ENCODE peak calls at places on chromosome 21, in ten cellular contexts. B is neuronal stem cell, E is heart right ventricle, V is AG04450, C is adrenal gland, K is iPS DF 6.9, H is GM23248, G is A549, I is hepatocyte, R is upper lobe of right lung. M is an unnamed sample.

GRCh38 chr21:36722370-36723368 is 23.8 kb downstream of the SIM2 start:
- DNase-seq in B (no peak), E (no peak), V (no peak), C (no peak), K (no peak), H (no peak), G (no peak), I (no peak), R (peak; percentile 25), M (no peak)

GRCh38 chr21:38613686-38614085 is 115.4 kb upstream of the ERG start:
- DNase-seq in B (no peak), E (no peak), V (no peak), C (no peak), K (no peak), H (no peak), G (no peak), I (no peak), R (no peak), M (no peak)

GRCh38 chr21:31682625-31683024 is 23.1 kb downstream of the SOD1 start:
- DNase-seq in B (no peak), E (no peak), V (no peak), C (no peak), K (no peak), H (no peak), G (no peak), I (no peak), R (no peak), M (no peak)

GRCh38 chr21:39674794-39675193 is 62.1 kb downstream of the B3GALT5 start:
- DNase-seq in B (no peak), E (no peak), V (no peak), C (no peak), K (no peak), H (no peak), G (no peak), I (peak; percentile 31), R (no peak), M (no peak)

GRCh38 chr21:46599251-46599572 is 5.7 kb downstream of the S100B start:
- DNase-seq in B (peak; percentile 45), E (no peak), V (peak; percentile 70), C (peak; percentile 93), K (no peak), H (peak; percentile 92), G (no peak), I (peak; percentile 79), R (no peak), M (peak; percentile 47)

GRCh38 chr21:25759573-25759972 is 24.8 kb downstream of the GABPA start:
- DNase-seq in B (no peak), E (no peak), V (no peak), C (no peak), K (no peak), H (peak; percentile 17), G (no peak), I (no peak), R (no peak), M (no peak)

GRCh38 chr21:31732538-31732864 is 583 bp upstream of the SCAF4 start:
- DNase-seq in B (no peak), E (no peak), V (no peak), C (no peak), K (no peak), H (no peak), G (no peak), I (no peak), R (no peak), M (peak; percentile 27)

GRCh38 chr21:17775431-17776126 is 43.6 kb downstream of the C21orf91 start:
- DNase-seq in B (no peak), E (no peak), V (no peak), C (no peak), K (no peak), H (no peak), G (no peak), I (no peak), R (no peak), M (no peak)

GRCh38 chr21:39124852-39125251 is 58.4 kb downstream of the PSMG1 start:
- DNase-seq in B (no peak), E (no peak), V (no peak), C (no peak), K (no peak), H (no peak), G (no peak), I (no peak), R (no peak), M (no peak)

GRCh38 chr21:29221259-29221744 is 77.4 kb upstream of the BACH1 start:
- DNase-seq in B (no peak), E (no peak), V (peak; percentile 77), C (no peak), K (no peak), H (no peak), G (no peak), I (no peak), R (no peak), M (no peak)

GRCh38 chr21:25871566-25871965 is 136.8 kb downstream of the GABPA start:
- DNase-seq in B (no peak), E (no peak), V (no peak), C (no peak), K (no peak), H (no peak), G (no peak), I (no peak), R (no peak), M (no peak)

GRCh38 chr21:15009964-15010363 is 54.8 kb downstream of the NRIP1 start:
- DNase-seq in B (no peak), E (no peak), V (peak; percentile 69), C (no peak), K (no peak), H (peak; percentile 65), G (no peak), I (no peak), R (no peak), M (no peak)

GRCh38 chr21:42724226-42724920 is 71.0 kb downstream of the PDE9A start:
- DNase-seq in B (no peak), E (no peak), V (peak; percentile 29), C (peak; percentile 49), K (no peak), H (peak; percentile 90), G (peak; percentile 15), I (peak; percentile 61), R (no peak), M (no peak)

GRCh38 chr21:21845901-21846396 is 847.7 kb downstream of the NCAM2 start:
- DNase-seq in B (no peak), E (no peak), V (no peak), C (no peak), K (no peak), H (no peak), G (no peak), I (no peak), R (no peak), M (no peak)

DNA sequence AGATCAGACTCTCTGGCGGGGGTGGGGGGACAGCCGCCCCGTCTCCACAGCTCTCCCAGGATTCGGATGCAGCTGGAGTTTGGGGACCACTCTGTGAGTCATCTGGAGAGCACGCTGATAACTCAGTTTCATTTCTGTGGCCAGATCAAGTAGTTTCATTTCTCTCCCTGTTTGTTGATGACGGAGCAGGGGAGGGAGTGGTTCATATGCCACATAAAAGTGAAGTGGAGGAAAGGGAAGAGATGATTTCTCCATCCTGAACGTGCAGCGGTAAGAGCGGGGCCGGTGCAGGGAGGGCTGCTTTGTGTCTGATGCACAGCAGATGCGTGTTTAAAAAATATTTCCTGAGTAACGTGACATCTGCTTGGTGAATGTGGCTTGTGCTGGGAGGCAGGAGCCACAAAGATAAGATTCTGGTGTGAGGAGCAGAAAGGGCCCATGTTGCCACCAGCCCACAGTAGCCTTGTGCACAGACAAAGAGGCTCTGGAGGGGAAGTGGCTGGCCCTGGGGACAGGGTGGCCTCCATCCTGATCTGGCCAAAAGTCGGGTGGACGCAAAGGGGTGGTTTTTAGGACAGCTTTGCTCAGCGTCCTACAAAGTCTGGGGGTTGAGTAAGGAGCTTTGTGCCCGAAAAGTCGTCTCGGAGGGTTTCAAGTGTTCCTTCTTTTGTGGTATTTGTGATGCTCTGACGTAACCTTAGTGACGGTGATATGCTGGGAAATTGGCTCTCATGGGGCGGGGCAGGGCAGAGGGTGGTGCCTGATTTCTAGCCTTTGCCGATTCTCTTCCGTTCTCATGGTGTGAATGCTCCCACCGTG is at the start of gene MX2:
- DNase-seq in B (no peak), E (peak; percentile 69), V (peak; percentile 37), C (peak; percentile 47), K (no peak), H (peak; percentile 86), G (no peak), I (peak; percentile 68), R (peak; percentile 80), M (no peak)
- H3K27ac ChIP-seq in B (no peak within 1 kb of the TSS), E (peak within 1 kb of the TSS; percentile 95), V (peak within 1 kb of the TSS; percentile 39), C (peak within 1 kb of the TSS; percentile 91), K (no peak within 1 kb of the TSS), H (peak within 1 kb of the TSS; percentile 64), G (no peak within 1 kb of the TSS), I (peak within 1 kb of the TSS; percentile 46), R (peak within 1 kb of the TSS; percentile 91), M (peak within 1 kb of the TSS; percentile 73)

DNA sequence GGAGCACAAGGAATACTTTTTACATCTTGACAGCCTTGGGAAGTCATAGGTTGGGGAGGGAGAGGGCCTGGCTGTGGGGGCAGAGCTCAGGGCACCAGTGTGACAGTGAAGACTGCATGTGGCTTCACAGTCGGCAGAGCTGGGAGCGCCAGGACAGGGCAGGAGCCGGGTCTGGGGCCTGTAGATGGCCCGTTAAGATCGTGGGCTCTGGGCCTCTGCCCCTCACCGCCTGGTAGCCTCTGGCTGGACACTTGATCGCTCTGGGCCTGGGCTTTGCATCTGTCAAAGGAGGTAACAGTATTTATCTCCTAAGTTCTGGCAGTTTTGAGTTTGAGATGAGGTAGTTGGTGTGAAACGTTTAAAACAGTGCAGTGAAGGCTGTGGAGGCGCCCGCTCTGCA is 4.8 kb downstream of the SLX9 start:
- DNase-seq in B (no peak), E (no peak), V (no peak), C (no peak), K (no peak), H (no peak), G (no peak), I (no peak), R (peak; percentile 51), M (no peak)
- H3K27ac ChIP-seq in B (no peak overlapping the region), E (no peak overlapping the region), V (no peak overlapping the region), C (no peak overlapping the region), K (no peak overlapping the region), H (no peak overlapping the region), G (no peak overlapping the region), I (no peak overlapping the region), R (no peak overlapping the region), M (no peak overlapping the region)

DNA sequence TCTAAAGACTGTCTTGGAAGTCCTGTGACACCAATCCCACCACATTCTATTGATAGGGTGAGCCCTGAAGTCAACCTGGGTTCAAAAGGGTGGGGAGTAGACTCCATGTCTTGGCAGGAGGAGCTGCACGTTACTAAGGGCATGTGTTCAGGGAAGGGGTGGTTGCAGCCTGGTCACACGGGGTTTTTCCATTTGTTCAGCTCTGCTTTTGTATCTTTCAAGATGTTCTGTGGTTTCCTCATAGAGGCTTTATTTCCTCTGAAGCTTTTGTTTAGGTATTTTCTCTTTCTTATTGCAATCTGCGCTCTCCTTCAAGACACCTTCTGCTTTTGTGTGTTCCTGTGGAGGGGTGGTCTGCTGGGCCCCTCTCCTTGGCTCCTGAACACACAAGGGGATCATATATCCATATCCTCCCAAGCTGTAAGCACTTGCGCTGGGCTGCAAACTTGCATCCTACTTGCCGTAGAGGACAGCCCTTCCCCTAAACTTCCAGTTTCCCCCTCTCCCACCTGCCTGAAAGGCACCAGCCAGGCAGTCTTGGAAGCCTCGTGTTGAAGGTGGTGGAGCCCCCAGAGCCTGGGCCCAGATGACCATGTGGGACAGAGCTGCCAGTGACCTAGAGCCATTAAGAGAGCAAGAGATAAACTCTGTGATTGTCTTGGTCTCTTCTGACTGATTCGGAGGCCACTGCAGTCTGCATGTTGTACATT is 62.5 kb upstream of the TRAPPC10 start:
- DNase-seq in B (no peak), E (no peak), V (no peak), C (no peak), K (no peak), H (no peak), G (no peak), I (no peak), R (no peak), M (no peak)
- H3K27ac ChIP-seq in B (no peak overlapping the region), E (no peak overlapping the region), V (no peak overlapping the region), C (no peak overlapping the region), K (no peak overlapping the region), H (no peak overlapping the region), G (no peak overlapping the region), I (no peak overlapping the region), R (no peak overlapping the region), M (no peak overlapping the region)

GRCh38 chr21:27713159-27714109 is 746.5 kb upstream of the ADAMTS5 start:
- DNase-seq in B (no peak), E (no peak), V (no peak), C (no peak), K (no peak), H (no peak), G (no peak), I (no peak), R (no peak), M (no peak)
- H3K27ac ChIP-seq in B (no peak overlapping the region), E (no peak overlapping the region), V (no peak overlapping the region), C (no peak overlapping the region), K (no peak overlapping the region), H (no peak overlapping the region), G (no peak overlapping the region), I (no peak overlapping the region), R (no peak overlapping the region), M (no peak overlapping the region)